ENCODE peak calls at places on chromosomes 6 and 20, in four cellular contexts. One of them, this sample, is unnamed.

GRCh38 chr20:57964011-57964862 is 254.4 kb upstream of the PMEPA1 start:
- DNase-seq in stomach: no peak
- DNase-seq in cardiac fibroblast: no peak
- DNase-seq in A549: no peak
- DNase-seq in this sample: no peak

GRCh38 chr20:51174536-51174935 is 151.6 kb upstream of the KCNG1 start:
- DNase-seq in stomach: no peak
- DNase-seq in cardiac fibroblast: no peak
- DNase-seq in A549: no peak
- DNase-seq in this sample: no peak

GRCh38 chr6:77037439-77037838 is 425.9 kb downstream of the HTR1B start:
- DNase-seq in stomach: no peak
- DNase-seq in A549: no peak
- DNase-seq in cardiac fibroblast: no peak
- DNase-seq in this sample: no peak

GRCh38 chr6:146913842-146914562 is 290.2 kb upstream of the STXBP5 start:
- DNase-seq in A549: peak
- DNase-seq in cardiac fibroblast: peak
- DNase-seq in stomach: peak
- DNase-seq in this sample: peak

GRCh38 chr6:40907198-40907701 is 131.8 kb downstream of the UNC5CL start:
- DNase-seq in stomach: peak
- DNase-seq in A549: peak
- DNase-seq in cardiac fibroblast: peak
- DNase-seq in this sample: no peak

GRCh38 chr20:62641749-62642665 is at the start of gene SLCO4A1:
- DNase-seq in A549: peak
- DNase-seq in cardiac fibroblast: peak
- DNase-seq in stomach: peak
- DNase-seq in this sample: no peak

GRCh38 chr6:108477034-108477433 is 83.7 kb upstream of the FOXO3 start:
- DNase-seq in cardiac fibroblast: no peak
- DNase-seq in stomach: no peak
- DNase-seq in A549: no peak
- DNase-seq in this sample: no peak

GRCh38 chr20:17026346-17026745 is 200.5 kb upstream of the PCSK2 start:
- DNase-seq in stomach: no peak
- DNase-seq in A549: no peak
- DNase-seq in cardiac fibroblast: no peak
- DNase-seq in this sample: no peak

GRCh38 chr6:44035621-44036020 is 91.6 kb downstream of the MRPL14 start:
- DNase-seq in cardiac fibroblast: peak
- DNase-seq in A549: no peak
- DNase-seq in stomach: no peak
- DNase-seq in this sample: no peak

GRCh38 chr6:71965404-71965803 is 79.1 kb downstream of the RIMS1 start:
- DNase-seq in A549: no peak
- DNase-seq in cardiac fibroblast: no peak
- DNase-seq in stomach: no peak
- DNase-seq in this sample: no peak

GRCh38 chr20:22814475-22815205 is 220.5 kb upstream of the SSTR4 start:
- DNase-seq in A549: no peak
- DNase-seq in cardiac fibroblast: no peak
- DNase-seq in stomach: no peak
- DNase-seq in this sample: no peak

GRCh38 chr6:7701212-7701834 is 24.6 kb upstream of the BMP6 start:
- DNase-seq in stomach: no peak
- DNase-seq in A549: peak
- DNase-seq in cardiac fibroblast: peak
- DNase-seq in this sample: no peak

GRCh38 chr6:49423817-49424216 is 39.2 kb downstream of the MMUT start:
- DNase-seq in A549: peak
- DNase-seq in stomach: no peak
- DNase-seq in cardiac fibroblast: peak
- DNase-seq in this sample: no peak
- TF ChIP-seq CTCF in A549: peak
- TF ChIP-seq CTCF in stomach: no peak
- TF ChIP-seq CTCF in cardiac fibroblast: no peak
- TF ChIP-seq CTCF in this sample: no peak

DNA sequence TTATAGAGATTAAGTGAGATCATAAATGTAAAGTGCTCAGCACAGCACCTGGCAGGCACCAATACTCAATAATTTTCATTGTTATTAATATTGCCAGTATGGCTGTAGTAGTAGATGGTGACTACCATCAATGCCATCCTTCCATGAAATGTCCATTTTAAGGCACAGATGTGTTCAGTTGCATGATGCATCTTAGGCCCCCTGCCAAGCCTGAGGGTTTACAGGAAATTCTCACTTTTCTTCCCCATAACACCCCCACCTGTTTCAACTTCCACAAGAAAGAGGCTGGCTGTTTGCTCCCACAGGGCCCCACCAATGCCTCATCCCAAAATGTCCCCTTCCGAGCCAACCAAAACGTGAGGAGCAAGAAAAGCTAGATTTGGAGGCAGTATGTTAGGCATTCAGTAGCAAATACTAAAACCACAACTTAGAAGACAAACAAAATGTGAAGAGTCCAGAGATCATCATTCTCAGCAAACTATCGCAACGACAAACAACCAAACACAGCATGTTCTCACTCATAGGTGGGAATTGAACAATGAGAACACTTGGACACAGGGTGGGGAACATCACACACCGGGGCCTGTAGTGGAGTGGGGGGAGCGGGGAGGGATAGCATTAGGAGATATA is 110.6 kb upstream of the NHSL1 start:
- DNase-seq in A549: no peak
- DNase-seq in cardiac fibroblast: peak
- DNase-seq in stomach: no peak
- DNase-seq in this sample: no peak
- TF ChIP-seq CTCF in A549: no peak
- TF ChIP-seq CTCF in cardiac fibroblast: no peak
- TF ChIP-seq CTCF in stomach: no peak
- TF ChIP-seq CTCF in this sample: no peak

DNA sequence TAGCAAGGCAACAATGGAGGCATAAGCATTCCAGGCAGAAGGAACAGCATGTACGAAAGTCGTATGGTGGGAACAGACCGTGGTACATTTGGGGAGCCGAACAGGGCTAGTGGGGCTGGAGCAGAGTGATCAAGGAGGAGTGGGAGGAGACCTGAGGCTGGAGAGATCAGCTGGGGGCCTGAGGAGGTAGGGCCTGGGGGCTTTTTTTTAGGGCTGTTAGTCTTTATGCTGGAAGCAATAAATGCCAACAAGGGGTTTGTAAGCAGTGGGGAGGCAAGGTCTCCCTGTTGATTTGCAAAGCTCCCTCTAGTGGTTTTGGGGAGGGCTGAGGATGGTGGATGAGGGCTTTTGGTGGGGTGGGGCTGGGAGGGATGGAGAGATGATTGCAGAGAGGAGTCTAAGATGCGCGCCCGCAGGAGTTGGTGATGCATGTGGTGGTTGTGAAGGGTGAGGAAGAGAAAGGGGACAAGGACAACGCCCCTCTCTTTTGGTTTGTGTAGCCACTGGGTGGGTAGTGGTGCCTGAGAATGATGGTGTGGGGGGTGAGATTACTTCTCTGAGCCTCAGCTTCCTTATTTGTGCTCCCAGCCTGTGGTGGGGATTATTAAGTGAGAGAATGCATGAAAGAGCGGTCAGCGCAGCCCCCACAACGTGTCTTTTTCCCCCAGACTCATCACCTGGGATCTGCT is 74.1 kb upstream of the TOX2 start:
- DNase-seq in stomach: no peak
- DNase-seq in A549: peak
- DNase-seq in cardiac fibroblast: peak
- DNase-seq in this sample: no peak
- TF ChIP-seq CTCF in stomach: no peak
- TF ChIP-seq CTCF in A549: peak
- TF ChIP-seq CTCF in cardiac fibroblast: peak
- TF ChIP-seq CTCF in this sample: peak

DNA sequence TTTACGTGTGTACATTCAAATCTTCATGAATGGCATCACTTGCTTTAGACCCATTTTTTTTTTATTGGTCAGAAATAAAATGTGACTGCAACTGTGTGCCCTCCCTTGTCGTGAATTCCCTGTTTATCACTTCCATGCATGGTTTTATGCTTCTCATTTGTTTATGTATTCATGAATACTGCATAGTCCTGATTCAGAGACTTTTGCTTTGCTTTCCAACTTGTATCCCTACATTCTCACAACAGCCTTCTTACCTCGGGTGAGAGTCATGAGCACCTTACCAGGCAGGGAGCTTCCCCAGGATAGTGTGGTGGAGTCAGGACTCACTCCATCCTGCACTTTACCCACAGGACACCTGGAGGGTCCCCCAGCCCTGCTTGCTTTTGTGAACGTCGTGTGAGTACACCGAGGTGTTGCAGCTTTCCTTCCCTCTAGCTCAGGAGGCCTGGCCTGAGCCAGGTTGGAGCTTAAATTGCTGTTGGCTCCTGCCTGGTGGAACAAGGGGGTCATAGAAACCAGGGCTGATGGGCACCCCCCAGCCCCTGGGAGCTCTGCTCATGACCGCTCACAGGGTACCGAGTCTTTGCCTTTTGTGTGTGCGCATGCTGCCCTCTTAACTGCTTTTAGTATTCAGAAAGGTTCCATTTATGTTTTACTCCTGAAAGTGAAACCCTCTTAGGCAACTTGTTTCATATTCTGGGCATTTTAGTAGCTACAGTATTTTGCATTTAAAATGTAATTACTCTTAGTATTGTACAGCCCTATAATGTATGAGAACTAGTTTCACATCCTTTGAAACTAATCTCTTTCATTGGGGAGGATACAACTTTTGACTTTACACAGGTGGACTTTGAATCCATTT is 66.0 kb downstream of the CDS2 start:
- DNase-seq in A549: no peak
- DNase-seq in cardiac fibroblast: no peak
- DNase-seq in stomach: no peak
- DNase-seq in this sample: no peak
- TF ChIP-seq CTCF in A549: no peak
- TF ChIP-seq CTCF in cardiac fibroblast: no peak
- TF ChIP-seq CTCF in stomach: no peak
- TF ChIP-seq CTCF in this sample: no peak

GRCh38 chr6:25041676-25042598 is 106.2 kb upstream of the RIPOR2 start:
- DNase-seq in A549: no peak
- DNase-seq in stomach: no peak
- DNase-seq in cardiac fibroblast: no peak
- DNase-seq in this sample: no peak

GRCh38 chr6:25038300-25038699 is 102.5 kb upstream of the RIPOR2 start:
- DNase-seq in A549: no peak
- DNase-seq in stomach: no peak
- DNase-seq in cardiac fibroblast: no peak
- DNase-seq in this sample: no peak

GRCh38 chr6:25042984-25043725 is 107.4 kb upstream of the RIPOR2 start:
- DNase-seq in A549: no peak
- DNase-seq in cardiac fibroblast: no peak
- DNase-seq in stomach: no peak
- DNase-seq in this sample: no peak

GRCh38 chr6:25038992-25039391 is 103.2 kb upstream of the RIPOR2 start:
- DNase-seq in cardiac fibroblast: no peak
- DNase-seq in A549: no peak
- DNase-seq in stomach: no peak
- DNase-seq in this sample: no peak

DNA sequence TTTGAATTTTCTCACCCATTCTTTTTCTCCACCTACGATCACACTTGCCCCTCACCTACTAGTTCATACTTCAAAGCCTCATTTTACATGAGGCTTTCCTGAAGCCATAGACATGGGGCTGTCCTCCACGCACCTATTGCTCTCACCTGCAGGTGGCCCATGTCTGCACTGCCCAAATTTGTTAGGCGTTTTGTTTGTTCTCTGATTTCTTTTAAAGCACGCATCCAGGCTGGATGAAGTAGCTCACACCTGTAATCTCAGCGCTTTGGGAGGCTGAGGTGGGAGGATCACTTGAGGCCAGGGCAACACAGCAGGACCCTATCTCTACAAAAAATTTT is 106.8 kb upstream of the RIPOR2 start:
- DNase-seq in stomach: no peak
- DNase-seq in cardiac fibroblast: no peak
- DNase-seq in A549: no peak
- DNase-seq in this sample: no peak
- TF ChIP-seq CTCF in stomach: no peak
- TF ChIP-seq CTCF in cardiac fibroblast: no peak
- TF ChIP-seq CTCF in A549: no peak
- TF ChIP-seq CTCF in this sample: no peak

DNA sequence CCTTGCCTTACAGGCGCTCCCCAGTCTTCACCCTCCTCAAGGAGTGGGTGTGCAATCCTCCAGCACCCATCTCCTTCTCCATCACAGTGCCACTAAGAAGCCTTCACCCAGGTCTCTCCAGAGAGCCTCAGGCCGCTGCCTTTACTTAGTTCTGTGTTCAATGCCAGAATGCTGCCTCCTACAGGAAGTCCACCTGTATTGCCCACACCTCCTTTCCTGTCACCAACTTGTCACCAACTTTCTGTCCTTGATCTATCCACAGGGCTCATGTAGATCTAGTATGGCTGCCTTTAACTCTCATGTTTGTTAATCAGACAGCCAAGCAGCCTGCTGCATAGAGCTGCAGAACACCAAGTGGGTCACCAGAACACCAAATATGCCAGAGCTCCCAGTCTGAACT is 546 bp upstream of the LST1 start:
- DNase-seq in A549: peak
- DNase-seq in stomach: no peak
- DNase-seq in cardiac fibroblast: no peak
- DNase-seq in this sample: no peak
- TF ChIP-seq CTCF in A549: peak
- TF ChIP-seq CTCF in stomach: no peak
- TF ChIP-seq CTCF in cardiac fibroblast: peak
- TF ChIP-seq CTCF in this sample: peak

GRCh38 chr6:142172758-142173157 is 25.7 kb downstream of the VTA1 start:
- DNase-seq in cardiac fibroblast: no peak
- DNase-seq in stomach: no peak
- DNase-seq in A549: no peak
- DNase-seq in this sample: no peak
- TF ChIP-seq CTCF in cardiac fibroblast: no peak
- TF ChIP-seq CTCF in stomach: no peak
- TF ChIP-seq CTCF in A549: no peak
- TF ChIP-seq CTCF in this sample: no peak

This sample was measured in AG09319.